ENCODE peak calls at places on chromosomes 2 and 18, in four cellular contexts. L is RWPE2, X is upper lobe of left lung, R is neural progenitor cell. E is an unnamed sample. For H3K4me1, the result is how much of the 10 kb centered on the place peaks cover.

GRCh38 chr18:6980363-6980762 is 137.2 kb downstream of the LAMA1 start:
- DNase-seq in L (no peak), X (no peak), R (no peak), E (no peak)

GRCh38 chr2:79832540-79833234 is 319.8 kb downstream of the CTNNA2 start:
- DNase-seq in L (no peak), X (no peak), R (peak), E (no peak)

GRCh38 chr2:227582369-227582768 is 16.3 kb upstream of the SCYGR2 start:
- DNase-seq in L (no peak), X (no peak), R (no peak), E (no peak)

GRCh38 chr2:194842871-194843270 is 814.2 kb upstream of the SLC39A10 start:
- DNase-seq in L (no peak), X (peak), R (peak), E (no peak)

GRCh38 chr2:13585732-13586131 is 869.0 kb downstream of the TRIB2 start:
- DNase-seq in L (no peak), X (no peak), R (no peak), E (no peak)

GRCh38 chr2:235561450-235561849 is 67.6 kb downstream of the AGAP1 start:
- DNase-seq in L (no peak), X (no peak), R (peak), E (no peak)

GRCh38 chr2:232976666-232977437 is 36.2 kb downstream of the NGEF start:
- DNase-seq in L (no peak), X (no peak), R (no peak), E (no peak)

GRCh38 chr2:181715033-181715630 is 34.8 kb upstream of the NEUROD1 start:
- DNase-seq in L (no peak), X (no peak), R (peak), E (no peak)

GRCh38 chr2:231373184-231373583 is 22.3 kb upstream of the B3GNT7 start:
- DNase-seq in L (no peak), X (no peak), R (no peak), E (no peak)

GRCh38 chr2:220353897-220354296 is 726.5 kb downstream of the SLC4A3 start:
- DNase-seq in L (no peak), X (no peak), R (no peak), E (no peak)

GRCh38 chr2:227876536-227876882 is 5.1 kb downstream of the DAW1 start:
- DNase-seq in L (no peak), X (no peak), R (no peak), E (no peak)

GRCh38 chr2:195666113-195666712 is 9.2 kb downstream of the SLC39A10 start:
- DNase-seq in L (no peak), X (no peak), R (no peak), E (no peak)

GRCh38 chr2:120606931-120607330 is 128.7 kb upstream of the GLI2 start:
- DNase-seq in L (no peak), X (no peak), R (no peak), E (no peak)

GRCh38 chr2:135245055-135245454 is 193.0 kb downstream of the RAB3GAP1 start:
- DNase-seq in L (no peak), X (no peak), R (no peak), E (no peak)

GRCh38 chr2:187468262-187468661 is 20.2 kb upstream of the CALCRL start:
- DNase-seq in L (no peak), X (no peak), R (no peak), E (no peak)

GRCh38 chr2:66495788-66496640 is 61.1 kb downstream of the MEIS1 start:
- DNase-seq in L (peak), X (no peak), R (peak), E (no peak)

GRCh38 chr2:66494708-66495107 is 59.8 kb downstream of the MEIS1 start:
- DNase-seq in L (no peak), X (no peak), R (no peak), E (no peak)

GRCh38 chr2:66489433-66489832 is 54.5 kb downstream of the MEIS1 start:
- DNase-seq in L (no peak), X (no peak), R (no peak), E (no peak)

GRCh38 chr2:66488946-66489345 is 54.0 kb downstream of the MEIS1 start:
- DNase-seq in L (no peak), X (no peak), R (peak), E (no peak)

GRCh38 chr2:66490588-66491001 is 55.7 kb downstream of the MEIS1 start:
- DNase-seq in L (no peak), X (no peak), R (no peak), E (no peak)
- H3K4me1 ChIP-seq in L (under half), X (half or more), R (under half), E (under half)

GRCh38 chr2:73291093-73291460 is 2.3 kb downstream of the EGR4 start:
- DNase-seq in L (no peak), X (peak), R (peak), E (no peak)

GRCh38 chr2:73290049-73290839 is 3.1 kb downstream of the EGR4 start:
- DNase-seq in L (no peak), X (no peak), R (peak), E (no peak)

GRCh38 chr2:73292906-73293533 is 328 bp downstream of the EGR4 start:
- DNase-seq in L (no peak), X (peak), R (peak), E (no peak)

GRCh38 chr2:73292316-73292905 is 937 bp downstream of the EGR4 start:
- DNase-seq in L (peak), X (peak), R (no peak), E (no peak)

GRCh38 chr2:73291461-73292315 is 1.7 kb downstream of the EGR4 start:
- DNase-seq in L (no peak), X (peak), R (peak), E (no peak)
- TF ChIP-seq CTCF in L (no peak), X (no peak), R (peak), E (no peak)

GRCh38 chr2:85278361-85278760 is 49.4 kb downstream of the TGOLN2 start:
- DNase-seq in L (no peak), X (no peak), R (no peak), E (no peak)

GRCh38 chr2:85273732-85274731 is 53.8 kb downstream of the TGOLN2 start:
- DNase-seq in L (peak), X (peak), R (no peak), E (no peak)

GRCh38 chr2:85275984-85276540 is 51.7 kb downstream of the TGOLN2 start:
- DNase-seq in L (no peak), X (no peak), R (no peak), E (no peak)

GRCh38 chr2:85276571-85277121 is 51.1 kb downstream of the TGOLN2 start:
- DNase-seq in L (no peak), X (no peak), R (no peak), E (no peak)

GRCh38 chr2:85277416-85278158 is 50.2 kb downstream of the TGOLN2 start:
- DNase-seq in L (peak), X (no peak), R (peak), E (no peak)
- H3K4me3 ChIP-seq in L (no peak), X (no peak), R (no peak), E (peak)

GRCh38 chr2:42132066-42132965 is 36.8 kb upstream of the EML4 start:
- DNase-seq in L (no peak), X (no peak), R (no peak), E (no peak)
- H3K4me1 ChIP-seq in L (under half), X (under half), R (under half), E (half or more)

GRCh38 chr2:56192664-56193305 is 9.0 kb downstream of the CCDC85A start:
- DNase-seq in L (no peak), X (peak), R (no peak), E (no peak)

GRCh38 chr2:56195563-56195962 is 11.8 kb downstream of the CCDC85A start:
- DNase-seq in L (no peak), X (no peak), R (no peak), E (no peak)

GRCh38 chr2:56191617-56192016 is 7.8 kb downstream of the CCDC85A start:
- DNase-seq in L (no peak), X (no peak), R (peak), E (no peak)
- TF ChIP-seq CTCF in L (peak), X (peak), R (peak), E (no peak)